ENCODE peak calls at places on chromosomes 7 and 10, in eight cellular contexts. F is GM23338; O is upper lobe of left lung; A is foreskin fibroblast; U is tibial artery; L is BJ; P is CD4-positive, alpha-beta T cell; I is Panc1. N is an unnamed sample.
A peak's percentile ranks its signal among the peaks of the same experiment; 100 is the strongest.

GRCh38 chr7:30572212-30572839 is 22.4 kb upstream of the GARS1 start:
- DNase-seq in F (no peak), O (no peak), A (no peak), U (no peak), L (no peak), P (no peak), I (no peak), N (no peak)

GRCh38 chr7:4776160-4776623 is 769 bp downstream of the AP5Z1 start:
- DNase-seq in F (no peak), O (no peak), A (no peak), U (no peak), L (peak; percentile 2), P (no peak), I (no peak), N (no peak)

GRCh38 chr7:98805956-98806838 is 63.6 kb downstream of the TMEM130 start:
- DNase-seq in F (no peak), O (no peak), A (no peak), U (no peak), L (no peak), P (no peak), I (no peak), N (no peak)

GRCh38 chr10:103847909-103848468 is 7.4 kb downstream of the SH3PXD2A start:
- DNase-seq in F (peak; percentile 86), O (no peak), A (no peak), U (no peak), L (no peak), P (no peak), I (no peak), N (no peak)

GRCh38 chr7:6340241-6340640 is 67.8 kb upstream of the CYTH3 start:
- DNase-seq in F (no peak), O (no peak), A (no peak), U (no peak), L (no peak), P (no peak), I (no peak), N (no peak)

GRCh38 chr10:62671104-62671503 is 133.4 kb upstream of the ADO start:
- DNase-seq in F (no peak), O (no peak), A (no peak), U (no peak), L (no peak), P (no peak), I (no peak), N (no peak)

GRCh38 chr7:55420535-55420934 is 55.4 kb downstream of the LANCL2 start:
- DNase-seq in F (no peak), O (no peak), A (peak; percentile 52), U (no peak), L (no peak), P (no peak), I (no peak), N (no peak)

GRCh38 chr10:5776150-5776880 is 36.9 kb downstream of the GDI2 start:
- DNase-seq in F (peak; percentile 70), O (no peak), A (no peak), U (no peak), L (no peak), P (no peak), I (no peak), N (no peak)

GRCh38 chr10:25176421-25176968 is 1.7 kb downstream of the GPR158 start:
- DNase-seq in F (peak; percentile 60), O (peak; percentile 56), A (no peak), U (no peak), L (no peak), P (no peak), I (no peak), N (peak; percentile 13)

GRCh38 chr7:151071032-151071866 is 9.4 kb downstream of the FASTK start:
- DNase-seq in F (no peak), O (peak; percentile 82), A (no peak), U (no peak), L (no peak), P (no peak), I (no peak), N (no peak)

GRCh38 chr7:28349637-28350036 is 62.7 kb upstream of the CREB5 start:
- DNase-seq in F (no peak), O (no peak), A (peak; percentile 12), U (no peak), L (no peak), P (no peak), I (peak; percentile 28), N (no peak)

GRCh38 chr10:65602182-65602865 is 1323.5 kb upstream of the LRRTM3 start:
- DNase-seq in F (no peak), O (no peak), A (no peak), U (no peak), L (no peak), P (no peak), I (no peak), N (no peak)

GRCh38 chr7:83162402-83163256 is at the start of gene PCLO:
- DNase-seq in F (peak; percentile 94), O (peak; percentile 95), A (peak; percentile 88), U (no peak), L (no peak), P (no peak), I (peak; percentile 62), N (peak; percentile 88)

GRCh38 chr10:42783181-42783549 is 570 bp downstream of the BMS1 start:
- DNase-seq in F (no peak), O (no peak), A (peak; percentile 52), U (no peak), L (peak; percentile 3), P (no peak), I (no peak), N (no peak)

GRCh38 chr10:91907914-91908357 is 1.4 kb downstream of the FGFBP3 start:
- DNase-seq in F (peak; percentile 56), O (no peak), A (no peak), U (no peak), L (no peak), P (no peak), I (no peak), N (no peak)

DNA sequence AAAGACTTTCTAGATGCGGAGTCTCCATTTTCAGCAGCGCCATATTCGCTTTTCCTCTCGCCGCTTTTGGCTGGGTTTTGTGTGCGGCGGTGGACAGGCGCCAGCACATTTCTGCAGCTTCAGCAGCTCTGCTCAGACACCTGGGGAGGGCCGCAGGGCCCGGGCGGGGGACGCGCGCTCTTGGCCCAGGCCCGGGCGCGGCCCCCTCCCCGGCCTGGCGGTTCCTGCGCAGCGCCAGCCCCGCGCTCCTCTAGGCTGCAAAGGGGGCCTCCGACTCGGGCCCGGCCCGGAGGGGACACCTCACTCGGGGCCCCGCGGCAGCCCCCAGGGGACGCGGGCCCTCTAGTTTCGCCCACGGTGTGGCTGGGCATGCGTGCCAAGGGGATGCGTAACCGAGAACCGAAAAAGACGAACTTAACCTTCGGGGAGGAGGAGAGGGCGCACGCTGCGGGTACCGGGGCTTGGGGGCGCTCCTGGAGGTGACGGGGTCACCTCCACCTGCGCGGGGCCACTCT is 34.5 kb upstream of the EBLN1 start:
- DNase-seq in F (no peak), O (peak; percentile 92), A (peak; percentile 61), U (peak; percentile 76), L (no peak), P (peak; percentile 59), I (no peak), N (peak; percentile 41)
- TF ChIP-seq CTCF in F (no peak), O (no peak), A (no peak), U (no peak), L (no peak), P (no peak), I (no peak), N (no peak)

DNA sequence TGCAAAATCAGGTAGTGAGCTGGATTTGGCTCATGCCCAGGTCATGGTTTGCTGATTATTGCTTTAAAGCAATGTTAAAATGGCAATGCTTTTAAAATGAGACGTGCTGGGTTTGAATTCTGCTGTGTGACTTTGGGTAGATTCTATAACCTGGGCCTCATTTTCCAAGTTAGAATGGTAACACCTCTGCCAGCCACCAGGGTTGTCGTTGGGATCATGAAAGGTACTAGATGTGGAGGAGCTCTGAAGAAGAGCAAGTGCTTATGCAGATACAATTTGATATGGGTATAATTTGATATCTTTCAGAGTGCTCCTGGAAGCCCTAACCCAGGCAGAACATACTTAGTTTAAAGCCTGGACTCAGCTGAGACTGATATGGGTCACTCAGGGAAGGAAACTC is 60.0 kb downstream of the EVX1 start:
- DNase-seq in F (peak; percentile 21), O (no peak), A (no peak), U (no peak), L (no peak), P (no peak), I (no peak), N (no peak)
- TF ChIP-seq CTCF in F (peak; percentile 30), O (no peak), A (no peak), U (no peak), L (no peak), P (no peak), I (no peak), N (no peak)

GRCh38 chr7:91872069-91872468 is 8.4 kb downstream of the MTERF1 start:
- DNase-seq in F (no peak), O (no peak), A (no peak), U (no peak), L (no peak), P (no peak), I (no peak), N (no peak)

GRCh38 chr7:91872928-91873327 is 7.6 kb downstream of the MTERF1 start:
- DNase-seq in F (no peak), O (no peak), A (no peak), U (no peak), L (no peak), P (no peak), I (no peak), N (no peak)

GRCh38 chr7:91866599-91867148 is 13.8 kb downstream of the MTERF1 start:
- DNase-seq in F (no peak), O (no peak), A (no peak), U (no peak), L (no peak), P (no peak), I (no peak), N (no peak)

GRCh38 chr7:91864070-91864469 is 16.4 kb downstream of the MTERF1 start:
- DNase-seq in F (no peak), O (no peak), A (no peak), U (no peak), L (no peak), P (no peak), I (no peak), N (no peak)

GRCh38 chr7:91869661-91870060 is 10.8 kb downstream of the MTERF1 start:
- DNase-seq in F (peak; percentile 12), O (no peak), A (no peak), U (no peak), L (no peak), P (no peak), I (no peak), N (no peak)
- TF ChIP-seq CTCF in F (no peak), O (no peak), A (no peak), U (no peak), L (no peak), P (no peak), I (no peak), N (no peak)

DNA sequence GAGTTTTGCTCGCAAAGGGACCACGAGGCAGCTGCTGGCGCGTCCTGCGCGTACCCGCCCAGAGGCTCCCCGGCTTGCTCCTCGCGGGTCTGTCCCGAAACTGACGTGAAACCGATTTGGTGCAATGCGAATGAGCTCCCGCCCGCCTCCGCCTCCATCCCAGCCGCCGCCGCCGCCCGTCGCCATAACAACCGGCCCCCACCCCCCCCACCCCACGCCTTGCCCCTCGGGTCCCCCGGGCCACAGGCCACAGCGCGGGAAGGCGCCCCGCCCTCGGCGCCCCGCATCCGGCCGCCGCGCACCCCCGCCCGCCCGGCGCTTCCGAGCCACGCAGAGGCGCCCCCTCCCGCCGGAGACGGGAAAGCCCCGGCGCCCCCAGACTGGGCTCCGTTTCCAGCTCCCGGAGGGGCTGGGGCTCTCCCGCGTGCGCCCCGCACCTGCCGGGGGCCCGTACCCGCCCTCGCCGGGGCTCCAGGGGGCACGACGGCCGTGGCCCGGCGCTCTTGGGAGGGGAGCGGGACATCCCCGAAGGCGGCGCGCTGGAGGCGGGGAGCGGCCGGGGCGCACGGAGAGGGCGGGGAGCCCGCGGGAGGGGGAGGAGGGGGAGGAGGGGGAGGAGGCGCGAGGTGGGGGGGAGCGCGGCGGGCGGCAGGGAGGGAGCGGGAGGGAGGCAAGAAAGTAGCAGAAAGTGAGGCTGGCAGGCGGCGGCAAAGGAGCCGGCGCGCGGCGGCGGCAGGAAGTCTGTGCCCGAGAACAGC is at the start of gene CAMK1D:
- DNase-seq in F (peak; percentile 88), O (peak; percentile 97), A (peak; percentile 86), U (peak; percentile 92), L (no peak), P (peak; percentile 90), I (no peak), N (peak; percentile 67)
- TF ChIP-seq CTCF in F (peak; percentile 11), O (peak; percentile 39), A (peak; percentile 12), U (no peak), L (peak; percentile 16), P (peak; percentile 20), I (peak; percentile 69), N (no peak)

N was measured in endothelial cell.